ENCODE peak calls at places on chromosomes 16 and 17, in six cellular contexts. N is NCI-H1105 treated with DMSO at 0.1 percent for 48 hours, R is breast epithelium, T is fibroblast of villous mesenchyme, S is activated T-helper 1 cell treated with Interleukin-2 at 50 U/mL for 16 hours, L is GM04504. O is an unnamed sample.

GRCh38 chr16:16038950-16039349 is 89.5 kb downstream of the ABCC1 start:
- DNase-seq in N (no peak), R (no peak), T (no peak), S (no peak), L (no peak), O (no peak)

GRCh38 chr16:72149676-72150464 is 22.1 kb downstream of the PMFBP1 start:
- DNase-seq in N (no peak), R (no peak), T (no peak), S (no peak), L (no peak), O (no peak)

GRCh38 chr17:79812206-79812968 is 15.5 kb upstream of the CBX8 start:
- DNase-seq in N (no peak), R (no peak), T (no peak), S (no peak), L (no peak), O (no peak)

GRCh38 chr17:37671028-37671812 is 28.0 kb upstream of the DDX52 start:
- DNase-seq in N (no peak), R (no peak), T (peak), S (no peak), L (no peak), O (no peak)

GRCh38 chr16:89607453-89607852 is 6.0 kb upstream of the DPEP1 start:
- DNase-seq in N (no peak), R (no peak), T (no peak), S (no peak), L (no peak), O (no peak)

GRCh38 chr16:12078405-12079245 is 102.1 kb downstream of the SNX29 start:
- DNase-seq in N (no peak), R (no peak), T (no peak), S (no peak), L (no peak), O (no peak)

GRCh38 chr17:79114455-79115301 is 40.1 kb downstream of the ENGASE start:
- DNase-seq in N (peak), R (no peak), T (no peak), S (no peak), L (no peak), O (no peak)

GRCh38 chr16:53740933-53741531 is 37.1 kb downstream of the FTO start:
- DNase-seq in N (no peak), R (no peak), T (no peak), S (no peak), L (no peak), O (no peak)

O was measured in AG09309.